ENCODE peak calls at places on chromosome 5, in four cellular contexts. W, D, U and Z are unnamed samples.

GRCh38 chr5:150122536-150123481 is 32.8 kb downstream of the PDGFRB start:
- DNase-seq in W (no peak), D (no peak), U (no peak), Z (no peak)

GRCh38 chr5:32444946-32445758 is 612 bp upstream of the ZFR start:
- DNase-seq in W (no peak), D (no peak), U (no peak), Z (no peak)

GRCh38 chr5:42804717-42805339 is 6.9 kb downstream of the SELENOP start:
- DNase-seq in W (no peak), D (no peak), U (no peak), Z (no peak)

GRCh38 chr5:97209343-97209742 is 26.3 kb upstream of the RIOK2 start:
- DNase-seq in W (no peak), D (no peak), U (no peak), Z (no peak)

GRCh38 chr5:151905639-151906038 is 19.0 kb downstream of the GLRA1 start:
- DNase-seq in W (no peak), D (no peak), U (no peak), Z (no peak)

GRCh38 chr5:10557747-10558295 is 6.0 kb upstream of the ANKRD33B start:
- DNase-seq in W (no peak), D (no peak), U (no peak), Z (no peak)

GRCh38 chr5:133290669-133291235 is 238.9 kb downstream of the HSPA4 start:
- DNase-seq in W (no peak), D (no peak), U (no peak), Z (no peak)

GRCh38 chr5:42591026-42591425 is 165.6 kb upstream of the CCDC152 start:
- DNase-seq in W (no peak), D (no peak), U (no peak), Z (no peak)

GRCh38 chr5:133391349-133392136 is 220.8 kb downstream of the FSTL4 start:
- DNase-seq in W (no peak), D (no peak), U (no peak), Z (no peak)

GRCh38 chr5:180975338-180975737 is 13.3 kb upstream of the BTNL3 start:
- DNase-seq in W (no peak), D (no peak), U (peak), Z (no peak)

GRCh38 chr5:30142432-30142831 is 1051.1 kb upstream of the CDH6 start:
- DNase-seq in W (no peak), D (no peak), U (no peak), Z (no peak)

GRCh38 chr5:168699002-168699401 is 119.8 kb upstream of the PANK3 start:
- DNase-seq in W (no peak), D (no peak), U (no peak), Z (no peak)

GRCh38 chr5:58182287-58182841 is 277.5 kb downstream of the PLK2 start:
- DNase-seq in W (no peak), D (no peak), U (no peak), Z (no peak)

GRCh38 chr5:151664694-151665583 is 21.8 kb downstream of the SPARC start:
- DNase-seq in W (no peak), D (no peak), U (no peak), Z (no peak)

GRCh38 chr5:18113724-18114123 is 479.5 kb downstream of the TAF11L14 start:
- DNase-seq in W (no peak), D (no peak), U (no peak), Z (peak)

GRCh38 chr5:160293901-160294561 is 18.3 kb downstream of the CCNJL start:
- DNase-seq in W (no peak), D (no peak), U (no peak), Z (no peak)

GRCh38 chr5:151204051-151204450 is 19.8 kb downstream of the CCDC69 start:
- DNase-seq in W (no peak), D (no peak), U (no peak), Z (no peak)

GRCh38 chr5:143153332-143154119 is 250.0 kb downstream of the NR3C1 start:
- DNase-seq in W (no peak), D (no peak), U (no peak), Z (no peak)

GRCh38 chr5:133769842-133770241 is 157.5 kb upstream of the FSTL4 start:
- DNase-seq in W (no peak), D (no peak), U (no peak), Z (no peak)

GRCh38 chr5:52915176-52915875 is 73.8 kb upstream of the ITGA2 start:
- DNase-seq in W (peak), D (peak), U (peak), Z (peak)

GRCh38 chr5:25573691-25574090 is 928.9 kb upstream of the CDH10 start:
- DNase-seq in W (no peak), D (no peak), U (no peak), Z (no peak)

DNA sequence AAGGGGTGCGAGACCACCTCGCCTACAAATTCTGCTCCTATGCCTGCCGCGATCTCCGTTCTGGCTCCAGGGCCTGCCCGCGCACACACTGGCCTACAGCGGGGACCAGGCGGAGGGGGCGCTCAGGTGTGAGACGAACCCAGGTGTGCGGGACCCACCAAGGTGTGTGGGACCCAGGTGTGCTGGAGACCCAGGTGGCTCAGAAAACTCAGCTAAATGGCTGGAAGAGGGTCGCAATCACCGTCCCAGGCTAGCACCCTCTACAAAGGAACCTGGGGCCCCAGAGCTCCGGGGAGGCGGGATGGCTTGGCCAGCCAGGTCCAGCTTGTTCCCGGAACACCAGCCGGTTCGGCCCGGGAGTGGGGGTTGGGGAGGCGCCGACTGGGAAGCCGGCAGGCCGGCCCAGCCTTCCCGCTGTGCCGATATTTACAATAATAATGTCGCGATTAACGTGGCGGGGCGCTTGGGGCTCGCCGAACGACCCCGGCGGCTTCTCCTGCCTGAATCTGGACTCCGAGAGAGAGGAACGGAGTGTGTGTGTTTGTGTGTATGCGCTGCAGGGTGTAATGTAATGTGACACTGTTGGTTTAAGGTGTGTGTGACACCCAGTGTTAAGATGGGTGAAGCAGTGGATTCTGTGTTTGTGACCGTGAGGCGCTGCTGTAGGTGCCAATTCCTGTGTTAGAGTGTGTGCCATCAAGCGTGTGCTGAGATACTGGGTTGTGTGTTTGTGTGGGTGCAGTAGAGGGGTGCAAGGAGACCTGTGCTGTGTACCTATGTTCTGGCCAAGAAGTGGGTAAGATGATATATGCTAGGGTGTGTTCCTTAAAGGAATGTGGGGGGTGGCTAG is 1.4 kb downstream of the PCDH1 start:
- DNase-seq in W (no peak), D (no peak), U (no peak), Z (no peak)
- TF ChIP-seq EZH2 in W (peak), D (no peak), U (peak), Z (peak)

DNA sequence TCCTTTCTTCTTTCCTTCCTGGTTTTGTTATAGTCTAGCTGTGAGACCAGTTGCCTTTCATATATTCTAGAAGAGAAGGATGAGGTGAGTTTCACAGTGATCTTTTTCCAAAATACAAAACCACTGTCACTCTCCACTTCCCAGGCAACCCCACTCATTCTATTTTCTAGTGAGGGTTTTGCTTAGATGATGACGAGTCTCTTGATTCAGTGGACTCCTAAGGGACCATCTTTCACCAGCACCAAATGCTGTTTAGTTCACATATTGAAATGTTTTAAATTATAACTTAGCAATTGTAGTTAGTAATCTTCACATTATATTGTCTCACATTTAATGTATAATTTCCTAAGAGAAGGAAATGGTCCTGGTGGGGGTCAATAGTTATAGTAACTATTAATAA is 25.2 kb downstream of the PIK3R1 start:
- DNase-seq in W (no peak), D (no peak), U (no peak), Z (no peak)
- H3K9ac ChIP-seq in W (no peak), D (no peak), U (no peak), Z (no peak)

DNA sequence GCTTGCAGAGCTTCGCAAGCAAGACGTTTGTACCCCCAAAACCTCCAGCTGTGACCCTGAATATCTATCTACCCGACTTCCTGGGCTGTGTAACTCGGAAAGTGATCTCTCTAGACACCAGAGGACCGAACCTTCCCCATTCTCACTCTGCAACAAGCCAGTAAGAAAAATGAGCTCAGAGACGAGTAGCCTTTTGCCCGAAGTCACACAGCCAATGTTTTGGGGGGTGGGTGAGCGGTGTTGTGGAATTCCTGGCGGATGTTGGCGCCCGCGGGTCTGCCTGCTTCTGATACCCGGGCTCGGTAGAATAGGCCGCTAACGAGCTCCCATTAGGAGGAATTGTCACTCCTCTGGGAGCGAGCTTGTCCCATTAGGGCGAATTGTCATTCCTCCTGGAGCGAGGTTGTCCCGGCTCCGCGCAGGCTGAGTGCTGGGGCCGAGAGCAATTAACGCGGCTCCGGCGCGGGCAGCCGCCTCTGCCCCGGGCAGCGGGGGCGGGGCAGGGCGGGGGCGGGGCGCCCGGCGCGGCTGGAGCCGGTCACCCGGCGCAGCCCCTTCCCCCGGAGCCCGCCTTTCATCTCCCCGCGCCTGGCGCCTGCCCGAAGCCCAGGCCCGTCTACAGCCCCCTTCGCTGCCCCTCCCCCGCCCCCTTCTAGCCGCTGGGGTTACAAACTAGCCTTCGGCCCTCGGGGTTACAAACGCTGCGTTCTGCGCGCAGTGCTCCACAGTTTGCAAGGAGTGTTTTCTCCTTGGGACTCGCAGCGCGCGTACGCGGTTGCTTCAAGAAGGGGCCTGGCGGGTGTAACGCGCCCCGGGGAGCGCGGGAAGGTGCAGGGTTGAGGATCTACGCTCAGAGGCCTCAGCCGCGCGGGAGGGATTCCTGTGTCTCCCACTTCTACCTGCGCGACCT is 3.5 kb upstream of the MSX2 start:
- DNase-seq in W (no peak), D (no peak), U (no peak), Z (no peak)
- TF ChIP-seq EZH2 in W (peak), D (no peak), U (no peak), Z (no peak)

GRCh38 chr5:172858511-172858989 is 24.5 kb downstream of the ERGIC1 start:
- DNase-seq in W (no peak), D (no peak), U (no peak), Z (no peak)
- H3K9ac ChIP-seq in W (no peak), D (no peak), U (no peak), Z (no peak)

GRCh38 chr5:159106193-159106568 is 6.5 kb upstream of the EBF1 start:
- DNase-seq in W (no peak), D (no peak), U (no peak), Z (no peak)

GRCh38 chr5:159103086-159103485 is 3.4 kb upstream of the EBF1 start:
- DNase-seq in W (no peak), D (no peak), U (no peak), Z (no peak)

GRCh38 chr5:159105318-159106053 is 5.8 kb upstream of the EBF1 start:
- DNase-seq in W (no peak), D (no peak), U (no peak), Z (no peak)

GRCh38 chr5:159104058-159104651 is 4.4 kb upstream of the EBF1 start:
- DNase-seq in W (no peak), D (no peak), U (no peak), Z (no peak)

DNA sequence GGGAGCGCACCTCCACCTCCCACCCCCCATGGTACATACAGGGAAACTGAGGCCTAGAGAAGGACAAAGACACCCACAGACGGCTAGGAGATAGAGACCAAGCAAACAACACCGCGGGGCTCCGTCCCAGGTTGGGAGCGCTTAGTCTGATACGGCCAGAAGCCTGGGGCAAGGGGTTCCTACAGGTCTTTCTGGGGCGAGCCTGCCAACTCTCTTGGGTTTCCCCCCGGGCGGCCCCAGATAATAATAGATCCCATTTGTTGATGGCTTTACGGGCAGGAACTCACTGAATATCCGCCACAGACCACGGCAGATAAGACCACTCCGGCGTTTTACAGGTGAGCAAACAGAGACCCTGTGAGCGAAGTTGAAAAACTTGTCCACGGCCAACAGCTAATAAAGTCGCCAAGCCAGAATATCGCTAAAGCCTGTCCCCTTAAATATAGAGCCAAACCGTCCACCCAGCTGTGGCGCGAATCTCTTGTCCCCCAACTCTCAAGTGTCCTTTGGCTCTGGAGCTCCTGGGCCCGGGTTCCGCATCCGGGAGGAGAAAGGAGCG is 5.1 kb upstream of the EBF1 start:
- DNase-seq in W (no peak), D (no peak), U (no peak), Z (no peak)
- TF ChIP-seq EZH2 in W (no peak), D (no peak), U (no peak), Z (no peak)

DNA sequence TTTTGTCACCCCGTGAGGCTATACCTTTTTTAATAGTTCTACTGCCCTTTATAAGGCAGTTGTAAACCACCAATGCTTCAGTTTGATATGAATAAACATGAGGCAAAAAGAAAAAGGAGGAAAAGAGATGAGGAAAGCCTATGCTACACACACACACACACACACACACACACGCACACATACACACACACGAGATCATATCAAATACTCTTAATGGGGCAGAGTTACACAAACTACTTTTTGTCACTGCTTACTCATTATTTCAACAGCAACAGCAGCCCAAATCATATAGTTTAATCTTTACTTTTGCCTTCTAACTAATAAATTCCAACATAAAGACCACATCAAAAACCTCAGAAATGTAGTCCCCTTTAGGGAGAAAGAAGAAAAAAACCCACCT is 116.8 kb upstream of the PAM start:
- DNase-seq in W (no peak), D (no peak), U (no peak), Z (no peak)
- H3K9ac ChIP-seq in W (no peak), D (no peak), U (no peak), Z (no peak)

GRCh38 chr5:1009359-1010180 is 968 bp downstream of the NKD2 start:
- DNase-seq in W (no peak), D (no peak), U (no peak), Z (no peak)
- TF ChIP-seq EZH2 in W (peak), D (no peak), U (no peak), Z (no peak)

DNA sequence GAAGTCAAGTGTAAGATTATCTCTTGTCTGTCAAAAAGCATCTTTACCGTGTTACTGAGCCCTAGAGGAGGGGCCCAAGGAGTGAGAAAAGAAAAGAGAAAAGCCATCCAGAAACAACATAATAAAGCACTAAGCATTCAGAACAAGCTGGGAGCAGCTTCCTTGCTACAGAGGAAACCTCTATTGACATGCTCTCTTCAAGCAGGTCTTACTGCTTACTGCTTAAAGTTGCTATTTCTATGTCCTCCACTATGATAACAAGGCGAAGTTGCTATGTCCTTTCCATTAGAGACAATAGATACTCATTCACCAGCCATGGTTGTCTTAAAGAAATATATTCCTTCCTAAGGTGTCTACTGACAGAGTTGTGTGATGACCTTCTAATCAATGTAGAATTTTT is 297.3 kb downstream of the CETN3 start:
- DNase-seq in W (no peak), D (no peak), U (no peak), Z (no peak)
- H3K9ac ChIP-seq in W (no peak), D (no peak), U (no peak), Z (no peak)

GRCh38 chr5:88748670-88749069 is 134.3 kb downstream of the MEF2C start:
- DNase-seq in W (no peak), D (no peak), U (no peak), Z (no peak)
- TF ChIP-seq EZH2 in W (no peak), D (no peak), U (no peak), Z (no peak)

GRCh38 chr5:90557871-90558270 is 726 bp upstream of the ADGRV1 start:
- DNase-seq in W (no peak), D (no peak), U (no peak), Z (no peak)
- H3K9ac ChIP-seq in W (no peak), D (peak), U (no peak), Z (no peak)